ENCODE peak calls at places on chromosomes 2 and 18, in eight cellular contexts. One of them, this sample, is unnamed.

GRCh38 chr2:63465633-63466032 is 122.6 kb downstream of the WDPCP start:
- DNase-seq in dorsolateral prefrontal cortex: no peak
- DNase-seq in bronchial epithelial cell: no peak
- DNase-seq in WTC11: no peak
- DNase-seq in cardiac muscle cell: no peak
- DNase-seq in Calu3: no peak
- DNase-seq in psoas muscle: no peak
- DNase-seq in BE2C: no peak
- DNase-seq in this sample: no peak

GRCh38 chr18:23619388-23619873 is 33.1 kb upstream of the NPC1 start:
- DNase-seq in dorsolateral prefrontal cortex: peak; percentile 36
- DNase-seq in bronchial epithelial cell: no peak
- DNase-seq in WTC11: peak; percentile 49
- DNase-seq in cardiac muscle cell: peak; percentile 55
- DNase-seq in Calu3: no peak
- DNase-seq in psoas muscle: peak; percentile 29
- DNase-seq in BE2C: no peak
- DNase-seq in this sample: no peak

GRCh38 chr2:173545364-173545734 is 190.7 kb downstream of the CDCA7 start:
- DNase-seq in dorsolateral prefrontal cortex: no peak
- DNase-seq in bronchial epithelial cell: no peak
- DNase-seq in WTC11: no peak
- DNase-seq in cardiac muscle cell: no peak
- DNase-seq in Calu3: peak; percentile 22
- DNase-seq in psoas muscle: no peak
- DNase-seq in BE2C: no peak
- DNase-seq in this sample: no peak

GRCh38 chr2:5766621-5767020 is 74.4 kb downstream of the SOX11 start:
- DNase-seq in dorsolateral prefrontal cortex: no peak
- DNase-seq in bronchial epithelial cell: no peak
- DNase-seq in WTC11: no peak
- DNase-seq in cardiac muscle cell: no peak
- DNase-seq in Calu3: no peak
- DNase-seq in psoas muscle: no peak
- DNase-seq in BE2C: no peak
- DNase-seq in this sample: no peak

GRCh38 chr2:216687646-216688045 is 7.7 kb downstream of the IGFBP5 start:
- DNase-seq in dorsolateral prefrontal cortex: no peak
- DNase-seq in bronchial epithelial cell: no peak
- DNase-seq in WTC11: peak; percentile 84
- DNase-seq in cardiac muscle cell: peak; percentile 29
- DNase-seq in Calu3: peak; percentile 35
- DNase-seq in psoas muscle: no peak
- DNase-seq in BE2C: no peak
- DNase-seq in this sample: no peak

GRCh38 chr2:222973733-222974132 is 78.3 kb upstream of the KCNE4 start:
- DNase-seq in dorsolateral prefrontal cortex: no peak
- DNase-seq in bronchial epithelial cell: no peak
- DNase-seq in WTC11: no peak
- DNase-seq in cardiac muscle cell: no peak
- DNase-seq in Calu3: no peak
- DNase-seq in psoas muscle: no peak
- DNase-seq in BE2C: no peak
- DNase-seq in this sample: no peak

GRCh38 chr18:36769172-36769571 is 59.6 kb downstream of the TPGS2 start:
- DNase-seq in dorsolateral prefrontal cortex: no peak
- DNase-seq in bronchial epithelial cell: peak; percentile 52
- DNase-seq in WTC11: no peak
- DNase-seq in cardiac muscle cell: no peak
- DNase-seq in Calu3: no peak
- DNase-seq in psoas muscle: no peak
- DNase-seq in BE2C: no peak
- DNase-seq in this sample: no peak

GRCh38 chr2:199458017-199458805 is 472 bp upstream of the SATB2 start:
- DNase-seq in dorsolateral prefrontal cortex: no peak
- DNase-seq in bronchial epithelial cell: no peak
- DNase-seq in WTC11: peak; percentile 67
- DNase-seq in cardiac muscle cell: peak; percentile 63
- DNase-seq in Calu3: peak; percentile 67
- DNase-seq in psoas muscle: peak; percentile 59
- DNase-seq in BE2C: peak; percentile 57
- DNase-seq in this sample: no peak

GRCh38 chr2:153388246-153388645 is 90.3 kb downstream of the RPRM start:
- DNase-seq in dorsolateral prefrontal cortex: no peak
- DNase-seq in bronchial epithelial cell: peak; percentile 11
- DNase-seq in WTC11: no peak
- DNase-seq in cardiac muscle cell: no peak
- DNase-seq in Calu3: no peak
- DNase-seq in psoas muscle: no peak
- DNase-seq in BE2C: no peak
- DNase-seq in this sample: no peak

GRCh38 chr18:60193780-60194179 is 178.8 kb downstream of the MC4R start:
- DNase-seq in dorsolateral prefrontal cortex: no peak
- DNase-seq in bronchial epithelial cell: no peak
- DNase-seq in WTC11: no peak
- DNase-seq in cardiac muscle cell: no peak
- DNase-seq in Calu3: no peak
- DNase-seq in psoas muscle: no peak
- DNase-seq in BE2C: no peak
- DNase-seq in this sample: no peak

GRCh38 chr2:99608861-99609260 is 119.0 kb upstream of the REV1 start:
- DNase-seq in dorsolateral prefrontal cortex: no peak
- DNase-seq in bronchial epithelial cell: no peak
- DNase-seq in WTC11: no peak
- DNase-seq in cardiac muscle cell: no peak
- DNase-seq in Calu3: no peak
- DNase-seq in psoas muscle: no peak
- DNase-seq in BE2C: no peak
- DNase-seq in this sample: no peak

GRCh38 chr2:149799296-149799695 is 211.7 kb upstream of the MMADHC start:
- DNase-seq in dorsolateral prefrontal cortex: no peak
- DNase-seq in bronchial epithelial cell: peak; percentile 55
- DNase-seq in WTC11: no peak
- DNase-seq in cardiac muscle cell: no peak
- DNase-seq in Calu3: peak; percentile 6
- DNase-seq in psoas muscle: no peak
- DNase-seq in BE2C: no peak
- DNase-seq in this sample: no peak

GRCh38 chr2:64749446-64749845 is 95.7 kb upstream of the SERTAD2 start:
- DNase-seq in dorsolateral prefrontal cortex: no peak
- DNase-seq in bronchial epithelial cell: peak; percentile 68
- DNase-seq in WTC11: no peak
- DNase-seq in cardiac muscle cell: no peak
- DNase-seq in Calu3: no peak
- DNase-seq in psoas muscle: no peak
- DNase-seq in BE2C: no peak
- DNase-seq in this sample: no peak

GRCh38 chr2:172655091-172655837 is 80.4 kb upstream of the RAPGEF4 start:
- DNase-seq in dorsolateral prefrontal cortex: no peak
- DNase-seq in bronchial epithelial cell: peak; percentile 72
- DNase-seq in WTC11: no peak
- DNase-seq in cardiac muscle cell: no peak
- DNase-seq in Calu3: no peak
- DNase-seq in psoas muscle: no peak
- DNase-seq in BE2C: no peak
- DNase-seq in this sample: no peak

GRCh38 chr2:145007673-145008263 is 487.8 kb upstream of the ZEB2 start:
- DNase-seq in dorsolateral prefrontal cortex: no peak
- DNase-seq in bronchial epithelial cell: no peak
- DNase-seq in WTC11: no peak
- DNase-seq in cardiac muscle cell: no peak
- DNase-seq in Calu3: no peak
- DNase-seq in psoas muscle: peak; percentile 45
- DNase-seq in BE2C: no peak
- DNase-seq in this sample: no peak

GRCh38 chr18:49985246-49985645 is 171.9 kb upstream of the ACAA2 start:
- DNase-seq in dorsolateral prefrontal cortex: no peak
- DNase-seq in bronchial epithelial cell: no peak
- DNase-seq in WTC11: no peak
- DNase-seq in cardiac muscle cell: no peak
- DNase-seq in Calu3: no peak
- DNase-seq in psoas muscle: no peak
- DNase-seq in BE2C: no peak
- DNase-seq in this sample: no peak

GRCh38 chr2:20757405-20758090 is 65.4 kb downstream of the LDAH start:
- DNase-seq in dorsolateral prefrontal cortex: no peak
- DNase-seq in bronchial epithelial cell: no peak
- DNase-seq in WTC11: no peak
- DNase-seq in cardiac muscle cell: no peak
- DNase-seq in Calu3: no peak
- DNase-seq in psoas muscle: no peak
- DNase-seq in BE2C: no peak
- DNase-seq in this sample: no peak

GRCh38 chr2:20752293-20752692 is 70.6 kb downstream of the LDAH start:
- DNase-seq in dorsolateral prefrontal cortex: no peak
- DNase-seq in bronchial epithelial cell: no peak
- DNase-seq in WTC11: no peak
- DNase-seq in cardiac muscle cell: no peak
- DNase-seq in Calu3: no peak
- DNase-seq in psoas muscle: no peak
- DNase-seq in BE2C: no peak
- DNase-seq in this sample: no peak

GRCh38 chr2:20759487-20759886 is 63.4 kb downstream of the LDAH start:
- DNase-seq in dorsolateral prefrontal cortex: no peak
- DNase-seq in bronchial epithelial cell: no peak
- DNase-seq in WTC11: no peak
- DNase-seq in cardiac muscle cell: no peak
- DNase-seq in Calu3: no peak
- DNase-seq in psoas muscle: no peak
- DNase-seq in BE2C: no peak
- DNase-seq in this sample: no peak

GRCh38 chr2:20758997-20759396 is 63.9 kb downstream of the LDAH start:
- DNase-seq in dorsolateral prefrontal cortex: no peak
- DNase-seq in bronchial epithelial cell: no peak
- DNase-seq in WTC11: no peak
- DNase-seq in cardiac muscle cell: no peak
- DNase-seq in Calu3: no peak
- DNase-seq in psoas muscle: no peak
- DNase-seq in BE2C: no peak
- DNase-seq in this sample: no peak

GRCh38 chr2:20755132-20755800 is 67.6 kb downstream of the LDAH start:
- DNase-seq in dorsolateral prefrontal cortex: no peak
- DNase-seq in bronchial epithelial cell: no peak
- DNase-seq in WTC11: no peak
- DNase-seq in cardiac muscle cell: no peak
- DNase-seq in Calu3: no peak
- DNase-seq in psoas muscle: no peak
- DNase-seq in BE2C: peak; percentile 33
- DNase-seq in this sample: no peak
- TF ChIP-seq CTCF in dorsolateral prefrontal cortex: no peak
- TF ChIP-seq CTCF in bronchial epithelial cell: no peak
- TF ChIP-seq CTCF in WTC11: no peak
- TF ChIP-seq CTCF in cardiac muscle cell: no peak
- TF ChIP-seq CTCF in Calu3: no peak
- TF ChIP-seq CTCF in psoas muscle: no peak
- TF ChIP-seq CTCF in BE2C: peak; percentile 26
- TF ChIP-seq CTCF in this sample: no peak

GRCh38 chr2:235677276-235677788 is 183.5 kb downstream of the AGAP1 start:
- DNase-seq in dorsolateral prefrontal cortex: peak; percentile 24
- DNase-seq in bronchial epithelial cell: no peak
- DNase-seq in WTC11: no peak
- DNase-seq in cardiac muscle cell: peak; percentile 31
- DNase-seq in Calu3: no peak
- DNase-seq in psoas muscle: no peak
- DNase-seq in BE2C: no peak
- DNase-seq in this sample: no peak

GRCh38 chr2:235674116-235674515 is 180.3 kb downstream of the AGAP1 start:
- DNase-seq in dorsolateral prefrontal cortex: peak; percentile 30
- DNase-seq in bronchial epithelial cell: peak; percentile 13
- DNase-seq in WTC11: no peak
- DNase-seq in cardiac muscle cell: peak; percentile 47
- DNase-seq in Calu3: no peak
- DNase-seq in psoas muscle: no peak
- DNase-seq in BE2C: no peak
- DNase-seq in this sample: no peak

GRCh38 chr2:235676536-235676799 is 182.6 kb downstream of the AGAP1 start:
- DNase-seq in dorsolateral prefrontal cortex: no peak
- DNase-seq in bronchial epithelial cell: peak; percentile 27
- DNase-seq in WTC11: no peak
- DNase-seq in cardiac muscle cell: no peak
- DNase-seq in Calu3: no peak
- DNase-seq in psoas muscle: no peak
- DNase-seq in BE2C: no peak
- DNase-seq in this sample: no peak

GRCh38 chr2:235674812-235675211 is 181.0 kb downstream of the AGAP1 start:
- DNase-seq in dorsolateral prefrontal cortex: peak; percentile 12
- DNase-seq in bronchial epithelial cell: no peak
- DNase-seq in WTC11: no peak
- DNase-seq in cardiac muscle cell: no peak
- DNase-seq in Calu3: no peak
- DNase-seq in psoas muscle: no peak
- DNase-seq in BE2C: no peak
- DNase-seq in this sample: no peak

GRCh38 chr2:235675678-235676535 is 182.1 kb downstream of the AGAP1 start:
- DNase-seq in dorsolateral prefrontal cortex: no peak
- DNase-seq in bronchial epithelial cell: peak; percentile 44
- DNase-seq in WTC11: no peak
- DNase-seq in cardiac muscle cell: no peak
- DNase-seq in Calu3: peak; percentile 7
- DNase-seq in psoas muscle: no peak
- DNase-seq in BE2C: no peak
- DNase-seq in this sample: no peak
- TF ChIP-seq CTCF in dorsolateral prefrontal cortex: peak; percentile 22
- TF ChIP-seq CTCF in bronchial epithelial cell: peak; percentile 16
- TF ChIP-seq CTCF in WTC11: no peak
- TF ChIP-seq CTCF in cardiac muscle cell: no peak
- TF ChIP-seq CTCF in Calu3: peak; percentile 44
- TF ChIP-seq CTCF in psoas muscle: no peak
- TF ChIP-seq CTCF in BE2C: peak; percentile 35
- TF ChIP-seq CTCF in this sample: no peak

GRCh38 chr2:82027901-82028570 is 1723.5 kb upstream of the LRRTM1 start:
- DNase-seq in dorsolateral prefrontal cortex: no peak
- DNase-seq in bronchial epithelial cell: no peak
- DNase-seq in WTC11: no peak
- DNase-seq in cardiac muscle cell: no peak
- DNase-seq in Calu3: no peak
- DNase-seq in psoas muscle: no peak
- DNase-seq in BE2C: no peak
- DNase-seq in this sample: no peak

GRCh38 chr2:82023710-82024109 is 1719.2 kb upstream of the LRRTM1 start:
- DNase-seq in dorsolateral prefrontal cortex: no peak
- DNase-seq in bronchial epithelial cell: no peak
- DNase-seq in WTC11: peak; percentile 44
- DNase-seq in cardiac muscle cell: peak; percentile 26
- DNase-seq in Calu3: no peak
- DNase-seq in psoas muscle: no peak
- DNase-seq in BE2C: no peak
- DNase-seq in this sample: no peak
- TF ChIP-seq CTCF in dorsolateral prefrontal cortex: no peak
- TF ChIP-seq CTCF in bronchial epithelial cell: no peak
- TF ChIP-seq CTCF in WTC11: peak; percentile 57
- TF ChIP-seq CTCF in cardiac muscle cell: no peak
- TF ChIP-seq CTCF in Calu3: no peak
- TF ChIP-seq CTCF in psoas muscle: no peak
- TF ChIP-seq CTCF in BE2C: no peak
- TF ChIP-seq CTCF in this sample: peak; percentile 45

DNA sequence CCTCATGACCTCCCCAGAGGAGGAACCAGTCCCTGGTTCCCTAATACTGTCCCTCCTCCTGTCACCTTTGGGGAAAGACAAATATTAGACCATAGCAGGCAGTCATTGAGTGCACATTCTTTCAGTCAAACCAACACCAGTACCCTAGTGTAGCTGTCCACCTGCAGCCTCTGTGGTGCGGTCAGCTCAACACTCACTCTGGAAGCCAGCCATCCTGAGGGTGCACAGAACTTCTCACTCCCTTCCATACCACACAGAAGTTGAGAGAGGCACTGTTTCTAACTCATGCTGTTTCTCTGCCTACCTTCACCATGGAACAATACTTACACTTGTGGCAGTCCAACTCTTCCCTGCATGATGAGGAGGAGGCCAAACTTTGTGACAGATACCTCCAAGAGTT is 232.6 kb upstream of the FBXO11 start:
- DNase-seq in dorsolateral prefrontal cortex: no peak
- DNase-seq in bronchial epithelial cell: no peak
- DNase-seq in WTC11: no peak
- DNase-seq in cardiac muscle cell: no peak
- DNase-seq in Calu3: no peak
- DNase-seq in psoas muscle: no peak
- DNase-seq in BE2C: no peak
- DNase-seq in this sample: no peak
- TF ChIP-seq CTCF in dorsolateral prefrontal cortex: no peak
- TF ChIP-seq CTCF in bronchial epithelial cell: no peak
- TF ChIP-seq CTCF in WTC11: no peak
- TF ChIP-seq CTCF in cardiac muscle cell: no peak
- TF ChIP-seq CTCF in Calu3: no peak
- TF ChIP-seq CTCF in psoas muscle: no peak
- TF ChIP-seq CTCF in BE2C: no peak
- TF ChIP-seq CTCF in this sample: no peak